ENCODE peak calls at places on chromosomes 6 and 20, in ten cellular contexts. F is naive B cell; V is fibroblast of the aortic adventitia; P is uterus; H is stimulated activated CD4-positive, alpha-beta T cell treated with anti-CD3 and anti-CD28 coated beads, Interleukin-15, amount 100 ng/mL, for 1 hour; S is progenitor cell of endocrine pancreas; E is hypothalamus; D is Panc1; J is KBM-7; O is non-pigmented ciliary epithelial cell. T is an unnamed sample.

GRCh38 chr6:105199711-105200110 is 19.9 kb upstream of the POPDC3 start:
- DNase-seq in V (no peak), P (no peak), F (no peak), J (no peak), S (no peak), D (no peak), E (no peak), H (no peak), O (no peak), T (no peak)

GRCh38 chr6:36599791-36600209 is 5.6 kb downstream of the SRSF3 start:
- DNase-seq in F (no peak), E (no peak), H (peak; percentile 24), S (no peak), V (peak; percentile 37), J (no peak), D (no peak), P (no peak), O (no peak), T (no peak)

GRCh38 chr6:114934079-114934478 is 591.3 kb upstream of the HS3ST5 start:
- DNase-seq in H (no peak), P (no peak), V (no peak), S (no peak), J (no peak), E (no peak), D (no peak), F (no peak), O (no peak), T (no peak)

GRCh38 chr20:50762435-50763201 is 31.2 kb downstream of the PARD6B start:
- DNase-seq in S (no peak), V (peak; percentile 73), E (peak; percentile 81), D (peak; percentile 79), O (no peak), J (no peak), F (no peak), P (peak; percentile 47), H (no peak), T (peak; percentile 40)

GRCh38 chr20:1301031-1301529 is 27.9 kb downstream of the SDCBP2 start:
- DNase-seq in S (no peak), D (no peak), F (no peak), E (no peak), H (peak; percentile 12), O (no peak), P (no peak), V (peak; percentile 62), J (peak; percentile 61), T (no peak)

GRCh38 chr20:3068986-3069900 is 2.2 kb upstream of the OXT start:
- DNase-seq in H (no peak), E (no peak), V (no peak), P (no peak), F (no peak), J (no peak), D (no peak), O (no peak), S (no peak), T (peak; percentile 13)

GRCh38 chr20:20837574-20838021 is 125.2 kb upstream of the RALGAPA2 start:
- DNase-seq in V (peak; percentile 58), E (peak; percentile 74), J (peak; percentile 74), H (peak; percentile 18), S (peak; percentile 42), P (peak; percentile 21), F (no peak), O (peak; percentile 6), D (no peak), T (peak; percentile 21)

GRCh38 chr6:112163295-112164257 is 76.2 kb downstream of the FAM229B start:
- DNase-seq in H (peak; percentile 62), O (no peak), D (peak; percentile 38), P (peak; percentile 73), F (peak; percentile 57), S (peak; percentile 64), E (peak; percentile 51), J (peak; percentile 70), V (peak; percentile 34), T (no peak)

GRCh38 chr20:36202891-36203338 is 33.4 kb upstream of the AAR2 start:
- DNase-seq in H (peak; percentile 66), O (no peak), V (peak; percentile 41), J (peak; percentile 75), F (peak; percentile 64), P (peak; percentile 53), E (peak; percentile 73), S (peak; percentile 75), D (no peak), T (peak; percentile 9)

GRCh38 chr20:1927217-1927616 is 32.0 kb downstream of the SIRPA start:
- DNase-seq in H (no peak), V (no peak), J (no peak), D (no peak), S (no peak), O (no peak), P (no peak), F (peak; percentile 9), E (no peak), T (no peak)

GRCh38 chr6:134822920-134823430 is 126.9 kb downstream of the ALDH8A1 start:
- DNase-seq in H (no peak), F (peak; percentile 36), O (peak; percentile 67), D (peak; percentile 85), V (peak; percentile 96), S (peak; percentile 43), E (peak; percentile 57), J (peak; percentile 80), P (peak; percentile 17), T (peak; percentile 70)

GRCh38 chr6:169577974-169578373 is 123.9 kb downstream of the WDR27 start:
- DNase-seq in O (no peak), E (no peak), P (no peak), V (no peak), H (no peak), S (no peak), F (no peak), D (no peak), J (no peak), T (no peak)

GRCh38 chr6:44921787-44922186 is 406.3 kb upstream of the RUNX2 start:
- DNase-seq in F (no peak), E (no peak), P (no peak), O (no peak), V (no peak), D (no peak), S (no peak), H (no peak), J (no peak), T (no peak)